ENCODE peak calls at places on chromosome 17, in four cellular contexts. S is effector memory CD4-positive, alpha-beta T cell; U is GM18507; P is RKO. Q is an unnamed sample.
A peak's percentile ranks its signal among the peaks of the same experiment; 100 is the strongest.

GRCh38 chr17:9256361-9256943 is 235.1 kb downstream of the NTN1 start:
- DNase-seq in P (no peak), U (no peak), S (no peak), Q (no peak)

GRCh38 chr17:49130891-49131290 is 1.7 kb upstream of the B4GALNT2 start:
- DNase-seq in S (no peak), P (peak; percentile 2), U (no peak), Q (no peak)

GRCh38 chr17:37770631-37771518 is 26.0 kb upstream of the HNF1B start:
- DNase-seq in U (no peak), P (peak; percentile 18), S (no peak), Q (peak; percentile 83)

GRCh38 chr17:38557836-38558750 is 47.7 kb downstream of the SRCIN1 start:
- DNase-seq in P (peak; percentile 96), U (peak; percentile 91), S (peak; percentile 75), Q (peak; percentile 98)

GRCh38 chr17:76579281-76579680 is 6.4 kb downstream of the ST6GALNAC2 start:
- DNase-seq in S (no peak), U (no peak), P (no peak), Q (no peak)

GRCh38 chr17:22411185-22411784 is 719.0 kb downstream of the KCNJ18 start:
- DNase-seq in P (no peak), S (no peak), U (no peak), Q (no peak)

GRCh38 chr17:60923000-60923399 is 245.3 kb downstream of the BCAS3 start:
- DNase-seq in S (no peak), U (no peak), P (no peak), Q (no peak)

GRCh38 chr17:43428524-43428923 is 29.7 kb downstream of the ARL4D start:
- DNase-seq in P (no peak), S (no peak), U (no peak), Q (no peak)